ENCODE peak calls at places on chromosomes 6 and 20, in seven cellular contexts. Z is mesenchymal stem cell, K is H9, H is neuronal stem cell, B is IMR-90, I is H1, D is trophoblast cell. U is an unnamed sample.

GRCh38 chr6:151325075-151326050 is 66.0 kb downstream of the ZBTB2 start:
- DNase-seq in I (no peak), D (no peak), B (peak; percentile 73), K (peak; percentile 55), H (peak; percentile 15), Z (peak; percentile 68), U (peak; percentile 48)

GRCh38 chr6:21593927-21594421 is 423 bp downstream of the SOX4 start:
- DNase-seq in H (no peak), Z (no peak), I (no peak), K (no peak), D (peak; percentile 62), B (peak; percentile 72), U (no peak)

GRCh38 chr20:55584307-55584706 is 421.0 kb downstream of the CBLN4 start:
- DNase-seq in H (no peak), D (no peak), Z (no peak), I (no peak), K (no peak), B (no peak), U (no peak)

GRCh38 chr20:23143098-23143497 is 57.0 kb upstream of the CD93 start:
- DNase-seq in K (no peak), Z (peak; percentile 92), B (peak; percentile 85), D (peak; percentile 32), H (no peak), I (no peak), U (peak; percentile 31)

GRCh38 chr6:117592983-117593759 is 9.1 kb downstream of the GOPC start:
- DNase-seq in D (no peak), B (no peak), H (no peak), Z (no peak), I (no peak), K (no peak), U (no peak)

GRCh38 chr6:84762220-84762940 is 2.0 kb downstream of the TBX18 start:
- DNase-seq in D (no peak), B (no peak), K (peak; percentile 49), Z (peak; percentile 78), H (no peak), I (no peak), U (peak; percentile 73)

GRCh38 chr6:42572523-42572922 is 8.7 kb downstream of the UBR2 start:
- DNase-seq in D (no peak), Z (no peak), B (no peak), K (no peak), I (no peak), H (no peak), U (no peak)

GRCh38 chr20:34525709-34526416 is 9.6 kb downstream of the DYNLRB1 start:
- DNase-seq in I (no peak), K (no peak), H (no peak), D (peak; percentile 86), B (peak; percentile 100), Z (peak; percentile 98), U (peak; percentile 51)

GRCh38 chr6:123189805-123190204 is 193.8 kb downstream of the CLVS2 start:
- DNase-seq in H (no peak), D (peak; percentile 5), B (no peak), I (no peak), Z (no peak), K (no peak), U (peak; percentile 39)

DNA sequence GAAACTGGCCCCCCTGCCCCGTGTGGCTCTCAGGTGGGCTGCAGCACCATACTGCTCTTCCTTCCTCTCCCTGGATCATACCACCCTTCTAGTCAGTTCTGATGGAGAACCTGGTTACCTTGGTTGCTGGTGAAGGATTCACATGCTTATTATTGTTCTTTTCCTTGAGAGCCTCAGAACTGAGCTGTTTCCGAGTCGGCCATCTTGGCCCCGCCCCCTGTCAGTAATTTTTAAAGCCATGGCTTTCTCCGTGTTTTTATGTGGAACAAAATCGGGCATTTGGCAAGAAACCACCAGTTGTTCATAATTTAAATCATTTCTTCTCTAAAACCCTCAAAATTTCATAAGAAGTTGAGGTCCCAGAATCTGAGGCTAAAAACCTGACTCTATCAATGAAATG is 493.8 kb downstream of the NKAIN2 start:
- DNase-seq in D (no peak), K (no peak), B (no peak), I (no peak), H (no peak), Z (no peak), U (no peak)
- H3K18ac ChIP-seq in D (no peak overlapping the region), K (no peak overlapping the region), B (no peak overlapping the region), I (no peak overlapping the region), H (no peak overlapping the region), Z (no peak overlapping the region), U (no peak overlapping the region)

GRCh38 chr6:1394591-1395463 is 5.5 kb downstream of the FOXF2 start:
- DNase-seq in I (no peak), H (peak; percentile 32), B (no peak), Z (no peak), D (no peak), K (no peak), U (no peak)
- H3K18ac ChIP-seq in I (no peak overlapping the region), H (no peak overlapping the region), B (peak overlapping the region; percentile 84), Z (no peak overlapping the region), D (no peak overlapping the region), K (no peak overlapping the region), U (no peak overlapping the region)

GRCh38 chr20:36835025-36835424 is 40.9 kb upstream of the TLDC2 start:
- DNase-seq in Z (no peak), D (no peak), H (no peak), B (no peak), K (no peak), I (no peak), U (no peak)

GRCh38 chr20:36833275-36834020 is 42.5 kb upstream of the TLDC2 start:
- DNase-seq in B (peak; percentile 95), Z (peak; percentile 96), D (no peak), K (no peak), I (no peak), H (no peak), U (no peak)

GRCh38 chr20:36836591-36837329 is 39.2 kb upstream of the TLDC2 start:
- DNase-seq in D (peak; percentile 96), I (peak; percentile 87), B (peak; percentile 57), K (peak; percentile 92), Z (peak; percentile 67), H (no peak), U (peak; percentile 94)

GRCh38 chr20:36835453-36836198 is 40.3 kb upstream of the TLDC2 start:
- DNase-seq in K (peak; percentile 97), B (peak; percentile 96), H (peak; percentile 84), D (peak; percentile 96), I (peak; percentile 87), Z (peak; percentile 97), U (peak; percentile 98)

GRCh38 chr20:36839150-36839549 is 36.8 kb upstream of the TLDC2 start:
- DNase-seq in D (no peak), Z (no peak), K (no peak), I (no peak), H (no peak), B (no peak), U (no peak)
- H3K18ac ChIP-seq in D (no peak overlapping the region), Z (no peak overlapping the region), K (no peak overlapping the region), I (no peak overlapping the region), H (no peak overlapping the region), B (no peak overlapping the region), U (no peak overlapping the region)

GRCh38 chr20:44450279-44450937 is 25.3 kb upstream of the TTPAL start:
- DNase-seq in I (no peak), K (no peak), D (no peak), Z (no peak), B (no peak), H (no peak), U (no peak)

GRCh38 chr20:44450938-44451450 is 24.7 kb upstream of the TTPAL start:
- DNase-seq in B (no peak), K (no peak), D (no peak), I (no peak), H (no peak), Z (no peak), U (no peak)

GRCh38 chr20:44447827-44448419 is 27.8 kb upstream of the TTPAL start:
- DNase-seq in B (no peak), Z (no peak), K (no peak), H (no peak), D (no peak), I (no peak), U (no peak)

GRCh38 chr20:44448753-44449546 is 26.7 kb upstream of the TTPAL start:
- DNase-seq in I (peak; percentile 80), Z (no peak), K (peak; percentile 79), B (no peak), H (peak; percentile 27), D (no peak), U (peak; percentile 77)

DNA sequence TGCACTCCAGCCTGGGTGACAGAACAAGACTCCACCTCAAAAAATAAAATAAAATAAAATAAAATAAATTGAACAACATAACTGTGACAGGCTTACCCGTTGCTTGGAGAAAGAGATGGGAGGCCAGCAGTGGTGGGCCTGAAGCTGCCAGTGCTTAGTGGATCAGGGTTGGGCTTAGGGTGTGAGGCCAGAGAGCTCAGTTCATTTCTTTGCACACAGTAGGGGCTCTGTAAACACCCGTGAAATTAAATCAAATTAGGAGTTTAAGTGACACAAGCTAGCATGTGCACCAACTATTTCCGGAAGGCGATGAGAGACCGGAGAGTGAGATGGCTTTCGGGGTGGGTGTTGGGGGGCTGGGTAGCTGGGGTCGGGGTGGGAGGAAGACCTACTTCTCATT is 25.8 kb upstream of the TTPAL start:
- DNase-seq in K (no peak), I (no peak), H (no peak), B (no peak), D (no peak), Z (no peak), U (no peak)
- H3K18ac ChIP-seq in K (no peak overlapping the region), I (no peak overlapping the region), H (no peak overlapping the region), B (no peak overlapping the region), D (no peak overlapping the region), Z (no peak overlapping the region), U (no peak overlapping the region)

U was measured in mesendoderm.